ENCODE peak calls at places on chromosome 9, in eight cellular contexts. Z, I, W, K, X, P, V and T are unnamed samples.

GRCh38 chr9:10697044-10697443 is 84.2 kb upstream of the PTPRD start:
- ATAC-seq in Z (no peak), I (no peak), W (no peak), K (no peak), X (no peak), P (no peak), V (no peak), T (no peak)

GRCh38 chr9:119677811-119678530 is 308.7 kb upstream of the BRINP1 start:
- ATAC-seq in Z (no peak), I (no peak), W (no peak), K (no peak), X (no peak), P (no peak), V (no peak), T (peak; percentile 46)

GRCh38 chr9:130244548-130245165 is 20.9 kb upstream of the HMCN2 start:
- ATAC-seq in Z (no peak), I (no peak), W (no peak), K (no peak), X (no peak), P (no peak), V (no peak), T (no peak)

GRCh38 chr9:33025572-33026347 is 687 bp downstream of the DNAJA1 start:
- ATAC-seq in Z (peak; percentile 70), I (peak; percentile 55), W (peak; percentile 42), K (peak; percentile 58), X (peak; percentile 50), P (peak; percentile 59), V (peak; percentile 77), T (peak; percentile 70)

GRCh38 chr9:91342575-91342974 is 19.1 kb downstream of the AUH start:
- ATAC-seq in Z (no peak), I (no peak), W (no peak), K (no peak), X (no peak), P (no peak), V (no peak), T (no peak)

GRCh38 chr9:87371801-87372374 is 125.8 kb upstream of the DAPK1 start:
- ATAC-seq in Z (no peak), I (no peak), W (no peak), K (no peak), X (no peak), P (no peak), V (no peak), T (no peak)

GRCh38 chr9:84996049-84996448 is 326.5 kb downstream of the NTRK2 start:
- ATAC-seq in Z (no peak), I (no peak), W (no peak), K (no peak), X (no peak), P (no peak), V (no peak), T (no peak)

GRCh38 chr9:124218438-124219289 is 39.1 kb upstream of the NEK6 start:
- ATAC-seq in Z (peak; percentile 82), I (peak; percentile 58), W (peak; percentile 45), K (peak; percentile 49), X (peak; percentile 60), P (peak; percentile 44), V (no peak), T (peak; percentile 86)

GRCh38 chr9:33221568-33221884 is 18.4 kb upstream of the SPINK4 start:
- ATAC-seq in Z (no peak), I (no peak), W (no peak), K (no peak), X (no peak), P (no peak), V (no peak), T (peak; percentile 36)

GRCh38 chr9:90787771-90788460 is 13.7 kb upstream of the SYK start:
- ATAC-seq in Z (no peak), I (no peak), W (no peak), K (no peak), X (no peak), P (no peak), V (no peak), T (peak; percentile 74)

GRCh38 chr9:68904454-68904853 is 109.5 kb downstream of the PRKACG start:
- ATAC-seq in Z (no peak), I (no peak), W (no peak), K (peak; percentile 35), X (no peak), P (no peak), V (no peak), T (no peak)

GRCh38 chr9:91207481-91207888 is 154.2 kb downstream of the AUH start:
- ATAC-seq in Z (peak; percentile 58), I (peak; percentile 65), W (peak; percentile 62), K (peak; percentile 72), X (peak; percentile 95), P (peak; percentile 65), V (no peak), T (peak; percentile 37)